ENCODE peak calls at places on chromosomes 5 and 9, in eight cellular contexts. G, T, P, R, A, S, I and V are unnamed samples.

GRCh38 chr9:110050925-110051355 is 157.0 kb downstream of the C9orf152 start:
- DNase-seq in I (peak; percentile 79), P (no peak), A (peak; percentile 96), R (peak; percentile 95), T (no peak), S (no peak), G (peak; percentile 97), V (peak; percentile 80)

GRCh38 chr9:97906236-97906831 is 16.0 kb downstream of the TRMO start:
- DNase-seq in T (no peak), R (no peak), G (no peak), S (no peak), P (no peak), A (no peak), I (no peak), V (no peak)

GRCh38 chr5:116546033-116546742 is 28.4 kb downstream of the SEMA6A start:
- DNase-seq in T (no peak), A (no peak), S (no peak), R (no peak), G (no peak), I (no peak), P (no peak), V (no peak)

GRCh38 chr9:113933188-113933587 is 57.1 kb downstream of the ZNF618 start:
- DNase-seq in P (no peak), R (no peak), A (no peak), S (no peak), G (no peak), T (no peak), I (no peak), V (no peak)

GRCh38 chr5:175811594-175811993 is 59.8 kb upstream of the CPLX2 start:
- DNase-seq in P (no peak), I (no peak), S (no peak), T (no peak), A (no peak), R (no peak), G (no peak), V (no peak)

GRCh38 chr5:132829742-132830435 is 558 bp downstream of the SHROOM1 start:
- DNase-seq in G (peak; percentile 51), A (no peak), T (no peak), S (peak; percentile 81), P (peak; percentile 94), I (no peak), R (peak; percentile 64), V (no peak)

GRCh38 chr5:68415177-68416085 is 199.9 kb downstream of the PIK3R1 start:
- DNase-seq in R (no peak), S (no peak), P (no peak), T (no peak), G (no peak), A (no peak), I (no peak), V (no peak)

GRCh38 chr5:137498736-137499505 is at the start of gene SPOCK1:
- DNase-seq in G (peak; percentile 56), T (no peak), P (peak; percentile 88), A (peak; percentile 8), R (peak; percentile 61), S (peak; percentile 71), I (no peak), V (no peak)

GRCh38 chr5:103259705-103260355 is 1.3 kb downstream of the MACIR start:
- DNase-seq in P (no peak), G (no peak), R (peak; percentile 32), S (no peak), I (no peak), T (no peak), A (no peak), V (no peak)

GRCh38 chr5:158070855-158071254 is 211.9 kb upstream of the CLINT1 start:
- DNase-seq in R (no peak), A (no peak), T (no peak), I (no peak), G (no peak), P (no peak), S (no peak), V (no peak)

GRCh38 chr9:133534346-133535284 is at the start of gene ADAMTSL2:
- DNase-seq in A (no peak), T (no peak), S (no peak), P (peak; percentile 92), G (no peak), I (no peak), R (peak; percentile 65), V (no peak)

GRCh38 chr5:140842798-140843733 is 2.1 kb downstream of the PCDHA8 start:
- DNase-seq in I (no peak), R (no peak), S (no peak), A (no peak), G (no peak), P (no peak), T (no peak), V (no peak)

GRCh38 chr5:140835622-140836510 is 1.8 kb downstream of the PCDHA7 start:
- DNase-seq in P (peak; percentile 70), R (no peak), T (no peak), A (no peak), I (no peak), G (no peak), S (no peak), V (no peak)

DNA sequence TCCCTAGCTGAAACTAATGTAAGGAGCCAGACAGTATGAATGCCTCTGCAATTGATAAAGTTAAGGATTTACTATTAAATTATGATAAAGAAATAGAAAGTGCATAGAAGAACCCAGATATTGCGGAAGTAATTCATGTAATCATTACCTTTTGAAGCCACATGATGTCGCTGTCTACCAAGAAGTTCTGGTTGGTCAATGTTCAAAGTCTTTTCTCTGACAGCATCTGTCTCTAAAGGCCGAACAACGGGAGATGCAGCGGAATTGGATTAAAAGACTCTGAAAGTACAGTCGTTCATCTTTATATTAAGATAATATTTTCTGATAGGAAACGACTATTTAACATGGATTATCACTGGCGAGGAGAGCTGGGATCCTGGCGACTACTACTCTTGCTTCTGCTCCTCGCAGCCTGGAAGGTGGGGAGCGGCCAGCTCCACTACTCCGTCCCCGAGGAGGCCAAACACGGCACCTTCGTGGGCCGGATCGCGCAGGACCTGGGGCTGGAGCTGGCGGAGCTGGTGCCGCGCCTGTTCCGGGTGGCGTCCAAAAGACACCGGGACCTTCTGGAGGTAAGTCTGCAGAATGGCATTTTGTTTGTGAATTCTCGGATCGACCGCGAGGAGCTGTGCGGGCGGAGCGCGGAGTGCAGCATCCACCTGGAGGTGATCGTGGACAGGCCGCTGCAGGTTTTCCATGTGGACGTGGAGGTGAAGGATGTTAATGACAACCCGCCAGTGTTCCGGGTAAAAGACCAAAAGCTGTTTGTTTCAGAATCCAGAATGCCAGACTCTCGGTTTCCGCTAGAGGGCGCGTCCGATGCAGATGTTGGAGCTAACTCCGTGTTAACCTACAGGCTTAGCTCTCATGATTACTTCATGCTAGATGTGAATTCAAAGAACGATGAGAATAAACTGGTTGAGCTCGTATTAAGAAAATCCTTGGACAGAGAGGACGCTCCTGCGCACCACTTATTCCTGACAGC is at the start of gene PCDHA8:
- DNase-seq in P (no peak), T (no peak), I (no peak), R (no peak), A (no peak), G (no peak), S (no peak), V (no peak)
- TF ChIP-seq CTCF in P (peak; percentile 25), T (peak; percentile 60), I (peak; percentile 26), R (peak; percentile 10), A (no peak), G (peak; percentile 34), S (no peak), V (no peak)

GRCh38 chr5:77133061-77133758 is 46.1 kb upstream of the ZBED3 start:
- DNase-seq in S (peak; percentile 89), T (peak; percentile 84), I (peak; percentile 77), R (peak; percentile 98), G (peak; percentile 98), A (peak; percentile 88), P (peak; percentile 66), V (peak; percentile 90)

GRCh38 chr5:77128411-77129061 is 41.5 kb upstream of the ZBED3 start:
- DNase-seq in P (no peak), G (no peak), T (no peak), R (no peak), I (no peak), S (no peak), A (no peak), V (no peak)

GRCh38 chr5:77129386-77129785 is 42.3 kb upstream of the ZBED3 start:
- DNase-seq in G (peak; percentile 31), R (peak; percentile 41), A (no peak), S (no peak), T (no peak), P (no peak), I (no peak), V (no peak)
- TF ChIP-seq CTCF in G (peak; percentile 79), R (peak; percentile 55), A (peak; percentile 66), S (no peak), T (peak; percentile 60), P (no peak), I (peak; percentile 22), V (peak; percentile 56)

GRCh38 chr9:17013010-17013409 is 121.8 kb upstream of the CNTLN start:
- DNase-seq in A (no peak), R (no peak), P (no peak), S (no peak), I (no peak), T (no peak), G (no peak), V (no peak)

GRCh38 chr9:17009071-17009470 is 125.8 kb upstream of the CNTLN start:
- DNase-seq in S (no peak), P (no peak), I (no peak), R (no peak), T (no peak), G (no peak), A (no peak), V (no peak)

GRCh38 chr9:17011870-17012269 is 123.0 kb upstream of the CNTLN start:
- DNase-seq in T (no peak), I (no peak), P (no peak), G (no peak), S (no peak), R (no peak), A (no peak), V (no peak)
- TF ChIP-seq CTCF in T (no peak), I (no peak), P (no peak), G (no peak), S (no peak), R (no peak), A (no peak), V (no peak)

GRCh38 chr5:149963722-149964121 is 3.2 kb downstream of the SLC26A2 start:
- DNase-seq in P (no peak), S (no peak), T (no peak), G (no peak), R (no peak), A (no peak), I (no peak), V (no peak)

GRCh38 chr5:149961186-149961685 is 678 bp downstream of the SLC26A2 start:
- DNase-seq in A (no peak), I (no peak), G (no peak), R (no peak), T (no peak), P (peak; percentile 73), S (no peak), V (no peak)

GRCh38 chr5:149962601-149963300 is 2.2 kb downstream of the SLC26A2 start:
- DNase-seq in S (no peak), I (no peak), P (no peak), T (no peak), G (no peak), A (no peak), R (no peak), V (no peak)

GRCh38 chr5:149960272-149961185 is at the start of gene SLC26A2:
- DNase-seq in G (peak; percentile 98), T (peak; percentile 93), A (peak; percentile 86), S (peak; percentile 98), R (peak; percentile 98), I (peak; percentile 94), P (peak; percentile 99), V (peak; percentile 93)

DNA sequence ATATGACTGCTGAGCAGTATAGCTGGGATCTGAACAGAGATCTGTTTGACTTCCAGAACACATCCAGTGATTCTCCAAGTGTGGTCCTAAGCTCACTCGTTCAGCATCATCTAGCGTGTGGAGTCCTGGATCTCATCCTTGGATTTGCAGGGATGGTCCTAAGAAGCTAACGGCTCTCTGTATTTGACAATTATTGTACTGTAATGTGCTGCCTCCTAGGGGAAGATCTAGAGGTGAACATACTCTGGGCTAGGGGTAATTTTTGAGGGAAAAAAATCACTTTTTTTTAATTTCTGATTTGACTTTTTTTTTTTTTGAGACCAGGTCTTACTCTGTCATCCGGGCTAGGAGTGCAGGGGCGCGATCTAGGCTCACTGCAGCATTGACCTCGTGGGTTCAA is 1.5 kb downstream of the SLC26A2 start:
- DNase-seq in I (no peak), T (peak; percentile 52), S (no peak), A (no peak), P (no peak), G (peak; percentile 57), R (peak; percentile 80), V (no peak)
- TF ChIP-seq CTCF in I (peak; percentile 58), T (peak; percentile 62), S (peak; percentile 20), A (peak; percentile 66), P (peak; percentile 35), G (peak; percentile 82), R (peak; percentile 74), V (peak; percentile 74)